ENCODE peak calls at places on chromosomes 12 and 14, in four cellular contexts. C, D, A and U are unnamed samples.

GRCh38 chr14:51539571-51540037 is 112.1 kb upstream of the FRMD6 start:
- DNase-seq in A (peak), D (no peak), C (no peak), U (no peak)

GRCh38 chr12:27604431-27604830 is 80.4 kb downstream of the PPFIBP1 start:
- DNase-seq in A (no peak), D (no peak), C (no peak), U (no peak)

GRCh38 chr12:61291647-61292046 is 968.6 kb upstream of the USP15 start:
- DNase-seq in A (no peak), C (no peak), D (no peak), U (no peak)

GRCh38 chr14:77025744-77026165 is 2.8 kb downstream of the IRF2BPL start:
- DNase-seq in D (peak), A (no peak), C (no peak), U (no peak)

GRCh38 chr12:112979281-112979680 is 962 bp downstream of the OAS2 start:
- DNase-seq in C (no peak), A (no peak), D (no peak), U (peak)

GRCh38 chr14:90273532-90273931 is 17.2 kb downstream of the PSMC1 start:
- DNase-seq in D (no peak), C (no peak), A (no peak), U (no peak)

GRCh38 chr14:75433631-75434556 is 6.1 kb downstream of the JDP2 start:
- DNase-seq in C (no peak), A (no peak), D (no peak), U (no peak)

GRCh38 chr14:68541128-68541896 is 251.6 kb downstream of the ZFP36L1 start:
- DNase-seq in D (no peak), C (no peak), A (no peak), U (no peak)

GRCh38 chr12:53613821-53614220 is 12.4 kb downstream of the ATF7 start:
- DNase-seq in C (no peak), D (no peak), A (no peak), U (no peak)